ENCODE peak calls at places on chromosomes 13 and 19, in ten cellular contexts. One of them, this sample, is unnamed. For H3K4me1, the result is how much of the 10 kb centered on the place peaks cover.

GRCh38 chr19:35211545-35212230 is 16.9 kb downstream of the FAM187B start:
- DNase-seq in left lung: peak
- DNase-seq in heart right ventricle: peak
- DNase-seq in tibial nerve: peak
- DNase-seq in CD8-positive, alpha-beta T cell: peak
- DNase-seq in astrocyte: no peak
- DNase-seq in thoracic aorta: no peak
- DNase-seq in endodermal cell: peak
- DNase-seq in cardiac muscle cell: no peak
- DNase-seq in gastrocnemius medialis: peak
- DNase-seq in this sample: no peak

GRCh38 chr19:38158730-38159129 is 65.3 kb downstream of the DPF1 start:
- DNase-seq in left lung: no peak
- DNase-seq in heart right ventricle: no peak
- DNase-seq in tibial nerve: no peak
- DNase-seq in CD8-positive, alpha-beta T cell: no peak
- DNase-seq in astrocyte: no peak
- DNase-seq in thoracic aorta: no peak
- DNase-seq in endodermal cell: no peak
- DNase-seq in cardiac muscle cell: no peak
- DNase-seq in gastrocnemius medialis: no peak
- DNase-seq in this sample: no peak

GRCh38 chr19:18156841-18157464 is 4.0 kb downstream of the PIK3R2 start:
- DNase-seq in left lung: peak
- DNase-seq in heart right ventricle: peak
- DNase-seq in tibial nerve: peak
- DNase-seq in CD8-positive, alpha-beta T cell: no peak
- DNase-seq in astrocyte: peak
- DNase-seq in thoracic aorta: no peak
- DNase-seq in endodermal cell: no peak
- DNase-seq in cardiac muscle cell: peak
- DNase-seq in gastrocnemius medialis: peak
- DNase-seq in this sample: no peak

GRCh38 chr13:95246292-95247082 is 54.8 kb downstream of the ABCC4 start:
- DNase-seq in left lung: no peak
- DNase-seq in heart right ventricle: no peak
- DNase-seq in tibial nerve: no peak
- DNase-seq in CD8-positive, alpha-beta T cell: no peak
- DNase-seq in astrocyte: no peak
- DNase-seq in thoracic aorta: no peak
- DNase-seq in endodermal cell: no peak
- DNase-seq in cardiac muscle cell: no peak
- DNase-seq in gastrocnemius medialis: no peak
- DNase-seq in this sample: no peak

GRCh38 chr13:101706651-101707050 is 254.2 kb downstream of the ITGBL1 start:
- DNase-seq in left lung: peak
- DNase-seq in heart right ventricle: no peak
- DNase-seq in tibial nerve: no peak
- DNase-seq in CD8-positive, alpha-beta T cell: no peak
- DNase-seq in astrocyte: peak
- DNase-seq in thoracic aorta: no peak
- DNase-seq in endodermal cell: no peak
- DNase-seq in cardiac muscle cell: peak
- DNase-seq in gastrocnemius medialis: peak
- DNase-seq in this sample: peak

GRCh38 chr13:107192289-107192688 is 624.4 kb upstream of the ARGLU1 start:
- DNase-seq in left lung: peak
- DNase-seq in heart right ventricle: no peak
- DNase-seq in tibial nerve: no peak
- DNase-seq in CD8-positive, alpha-beta T cell: no peak
- DNase-seq in astrocyte: peak
- DNase-seq in thoracic aorta: no peak
- DNase-seq in endodermal cell: peak
- DNase-seq in cardiac muscle cell: no peak
- DNase-seq in gastrocnemius medialis: no peak
- DNase-seq in this sample: no peak

GRCh38 chr13:108915634-108916497 is 286.5 kb downstream of the MYO16 start:
- DNase-seq in left lung: peak
- DNase-seq in heart right ventricle: peak
- DNase-seq in tibial nerve: peak
- DNase-seq in CD8-positive, alpha-beta T cell: peak
- DNase-seq in astrocyte: peak
- DNase-seq in thoracic aorta: peak
- DNase-seq in endodermal cell: peak
- DNase-seq in cardiac muscle cell: peak
- DNase-seq in gastrocnemius medialis: peak
- DNase-seq in this sample: peak

GRCh38 chr19:30686252-30686762 is 314.1 kb downstream of the ZNF536 start:
- DNase-seq in left lung: no peak
- DNase-seq in heart right ventricle: no peak
- DNase-seq in tibial nerve: no peak
- DNase-seq in CD8-positive, alpha-beta T cell: no peak
- DNase-seq in astrocyte: peak
- DNase-seq in thoracic aorta: no peak
- DNase-seq in endodermal cell: peak
- DNase-seq in cardiac muscle cell: peak
- DNase-seq in gastrocnemius medialis: no peak
- DNase-seq in this sample: peak

GRCh38 chr19:31120952-31121351 is 228.3 kb downstream of the TSHZ3 start:
- DNase-seq in left lung: no peak
- DNase-seq in heart right ventricle: no peak
- DNase-seq in tibial nerve: no peak
- DNase-seq in CD8-positive, alpha-beta T cell: no peak
- DNase-seq in astrocyte: no peak
- DNase-seq in thoracic aorta: no peak
- DNase-seq in endodermal cell: no peak
- DNase-seq in cardiac muscle cell: no peak
- DNase-seq in gastrocnemius medialis: no peak
- DNase-seq in this sample: no peak

GRCh38 chr19:1376415-1376805 is 7.3 kb upstream of the NDUFS7 start:
- DNase-seq in left lung: no peak
- DNase-seq in heart right ventricle: no peak
- DNase-seq in tibial nerve: no peak
- DNase-seq in CD8-positive, alpha-beta T cell: no peak
- DNase-seq in astrocyte: no peak
- DNase-seq in thoracic aorta: no peak
- DNase-seq in endodermal cell: no peak
- DNase-seq in cardiac muscle cell: no peak
- DNase-seq in gastrocnemius medialis: no peak
- DNase-seq in this sample: no peak

GRCh38 chr13:98972627-98973026 is 5.2 kb downstream of the DOCK9 start:
- DNase-seq in left lung: no peak
- DNase-seq in heart right ventricle: no peak
- DNase-seq in tibial nerve: no peak
- DNase-seq in CD8-positive, alpha-beta T cell: no peak
- DNase-seq in astrocyte: peak
- DNase-seq in thoracic aorta: no peak
- DNase-seq in endodermal cell: no peak
- DNase-seq in cardiac muscle cell: peak
- DNase-seq in gastrocnemius medialis: no peak
- DNase-seq in this sample: peak

GRCh38 chr19:29662604-29663404 is 2.5 kb upstream of the PLEKHF1 start:
- DNase-seq in left lung: peak
- DNase-seq in heart right ventricle: peak
- DNase-seq in tibial nerve: peak
- DNase-seq in CD8-positive, alpha-beta T cell: no peak
- DNase-seq in astrocyte: peak
- DNase-seq in thoracic aorta: peak
- DNase-seq in endodermal cell: no peak
- DNase-seq in cardiac muscle cell: peak
- DNase-seq in gastrocnemius medialis: peak
- DNase-seq in this sample: peak

GRCh38 chr19:12788025-12788681 is 3.1 kb upstream of the JUNB start:
- DNase-seq in left lung: no peak
- DNase-seq in heart right ventricle: no peak
- DNase-seq in tibial nerve: no peak
- DNase-seq in CD8-positive, alpha-beta T cell: no peak
- DNase-seq in astrocyte: no peak
- DNase-seq in thoracic aorta: no peak
- DNase-seq in endodermal cell: no peak
- DNase-seq in cardiac muscle cell: peak
- DNase-seq in gastrocnemius medialis: no peak
- DNase-seq in this sample: no peak
- H3K4me3 ChIP-seq in left lung: no peak
- H3K4me3 ChIP-seq in heart right ventricle: peak
- H3K4me3 ChIP-seq in tibial nerve: peak
- H3K4me3 ChIP-seq in CD8-positive, alpha-beta T cell: no peak
- H3K4me3 ChIP-seq in astrocyte: no peak
- H3K4me3 ChIP-seq in thoracic aorta: peak
- H3K4me3 ChIP-seq in endodermal cell: no peak
- H3K4me3 ChIP-seq in cardiac muscle cell: no peak
- H3K4me3 ChIP-seq in gastrocnemius medialis: peak
- H3K4me3 ChIP-seq in this sample: no peak

DNA sequence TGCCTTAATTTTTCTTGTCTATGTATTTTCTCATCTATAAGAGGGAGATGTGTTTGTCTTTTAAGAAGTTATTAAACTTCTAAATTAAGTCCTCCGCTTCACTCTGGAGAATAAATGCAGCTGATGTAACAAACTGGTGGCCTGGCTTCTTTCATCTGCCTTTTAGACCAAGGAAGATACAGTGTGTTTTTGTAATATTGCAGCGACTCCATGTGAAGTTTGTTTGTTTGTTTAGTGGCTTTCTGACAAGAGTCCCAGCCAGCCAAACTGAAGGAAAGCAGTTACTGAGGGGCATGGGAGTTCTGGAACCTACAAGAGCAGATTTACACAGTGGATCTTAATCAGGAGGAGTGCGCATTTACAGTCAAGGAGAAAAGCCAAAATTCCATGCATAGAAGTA is 56.4 kb downstream of the KLF12 start:
- DNase-seq in left lung: no peak
- DNase-seq in heart right ventricle: no peak
- DNase-seq in tibial nerve: no peak
- DNase-seq in CD8-positive, alpha-beta T cell: no peak
- DNase-seq in astrocyte: no peak
- DNase-seq in thoracic aorta: no peak
- DNase-seq in endodermal cell: no peak
- DNase-seq in cardiac muscle cell: peak
- DNase-seq in gastrocnemius medialis: no peak
- DNase-seq in this sample: no peak
- H3K27ac ChIP-seq in left lung: no peak
- H3K27ac ChIP-seq in heart right ventricle: no peak
- H3K27ac ChIP-seq in tibial nerve: peak
- H3K27ac ChIP-seq in CD8-positive, alpha-beta T cell: no peak
- H3K27ac ChIP-seq in astrocyte: no peak
- H3K27ac ChIP-seq in thoracic aorta: no peak
- H3K27ac ChIP-seq in endodermal cell: no peak
- H3K27ac ChIP-seq in cardiac muscle cell: no peak
- H3K27ac ChIP-seq in gastrocnemius medialis: no peak
- H3K27ac ChIP-seq in this sample: no peak

GRCh38 chr19:13055213-13056051 is 47.2 kb downstream of the LYL1 start:
- DNase-seq in left lung: peak
- DNase-seq in heart right ventricle: peak
- DNase-seq in tibial nerve: peak
- DNase-seq in CD8-positive, alpha-beta T cell: no peak
- DNase-seq in astrocyte: peak
- DNase-seq in thoracic aorta: peak
- DNase-seq in endodermal cell: peak
- DNase-seq in cardiac muscle cell: peak
- DNase-seq in gastrocnemius medialis: peak
- DNase-seq in this sample: peak

GRCh38 chr19:13057147-13057572 is 45.5 kb downstream of the LYL1 start:
- DNase-seq in left lung: no peak
- DNase-seq in heart right ventricle: no peak
- DNase-seq in tibial nerve: no peak
- DNase-seq in CD8-positive, alpha-beta T cell: no peak
- DNase-seq in astrocyte: no peak
- DNase-seq in thoracic aorta: no peak
- DNase-seq in endodermal cell: peak
- DNase-seq in cardiac muscle cell: no peak
- DNase-seq in gastrocnemius medialis: no peak
- DNase-seq in this sample: peak

GRCh38 chr19:13058951-13059660 is 43.6 kb downstream of the LYL1 start:
- DNase-seq in left lung: no peak
- DNase-seq in heart right ventricle: no peak
- DNase-seq in tibial nerve: peak
- DNase-seq in CD8-positive, alpha-beta T cell: no peak
- DNase-seq in astrocyte: no peak
- DNase-seq in thoracic aorta: no peak
- DNase-seq in endodermal cell: peak
- DNase-seq in cardiac muscle cell: no peak
- DNase-seq in gastrocnemius medialis: peak
- DNase-seq in this sample: no peak

GRCh38 chr19:13056052-13056660 is 46.5 kb downstream of the LYL1 start:
- DNase-seq in left lung: peak
- DNase-seq in heart right ventricle: peak
- DNase-seq in tibial nerve: peak
- DNase-seq in CD8-positive, alpha-beta T cell: no peak
- DNase-seq in astrocyte: peak
- DNase-seq in thoracic aorta: no peak
- DNase-seq in endodermal cell: peak
- DNase-seq in cardiac muscle cell: peak
- DNase-seq in gastrocnemius medialis: no peak
- DNase-seq in this sample: peak

DNA sequence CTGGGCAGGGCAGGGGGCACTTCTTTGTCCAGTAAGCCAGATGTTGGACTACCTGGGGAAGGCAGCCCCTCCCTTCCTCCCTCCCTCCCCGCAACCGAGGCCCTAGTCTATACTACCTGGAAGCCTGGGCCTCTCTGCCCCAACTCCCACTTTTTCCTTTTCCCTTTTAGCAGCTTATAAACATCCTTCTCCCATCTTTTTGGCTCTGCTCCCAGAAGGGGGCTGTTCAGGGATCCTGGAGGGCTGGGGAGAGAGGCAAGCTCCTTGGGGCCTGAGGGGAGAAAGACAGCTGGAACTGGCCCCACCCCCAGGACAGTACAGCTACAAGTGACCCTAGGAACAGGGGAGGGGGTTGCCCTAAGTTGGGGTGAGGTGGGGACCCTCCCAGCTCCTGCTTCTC is 44.9 kb downstream of the LYL1 start:
- DNase-seq in left lung: no peak
- DNase-seq in heart right ventricle: no peak
- DNase-seq in tibial nerve: no peak
- DNase-seq in CD8-positive, alpha-beta T cell: no peak
- DNase-seq in astrocyte: no peak
- DNase-seq in thoracic aorta: no peak
- DNase-seq in endodermal cell: no peak
- DNase-seq in cardiac muscle cell: peak
- DNase-seq in gastrocnemius medialis: no peak
- DNase-seq in this sample: no peak
- H3K4me1 ChIP-seq in left lung: half or more
- H3K4me1 ChIP-seq in heart right ventricle: half or more
- H3K4me1 ChIP-seq in tibial nerve: half or more
- H3K4me1 ChIP-seq in CD8-positive, alpha-beta T cell: under half
- H3K4me1 ChIP-seq in astrocyte: half or more
- H3K4me1 ChIP-seq in thoracic aorta: half or more
- H3K4me1 ChIP-seq in endodermal cell: under half
- H3K4me1 ChIP-seq in cardiac muscle cell: under half
- H3K4me1 ChIP-seq in gastrocnemius medialis: half or more
- H3K4me1 ChIP-seq in this sample: half or more

DNA sequence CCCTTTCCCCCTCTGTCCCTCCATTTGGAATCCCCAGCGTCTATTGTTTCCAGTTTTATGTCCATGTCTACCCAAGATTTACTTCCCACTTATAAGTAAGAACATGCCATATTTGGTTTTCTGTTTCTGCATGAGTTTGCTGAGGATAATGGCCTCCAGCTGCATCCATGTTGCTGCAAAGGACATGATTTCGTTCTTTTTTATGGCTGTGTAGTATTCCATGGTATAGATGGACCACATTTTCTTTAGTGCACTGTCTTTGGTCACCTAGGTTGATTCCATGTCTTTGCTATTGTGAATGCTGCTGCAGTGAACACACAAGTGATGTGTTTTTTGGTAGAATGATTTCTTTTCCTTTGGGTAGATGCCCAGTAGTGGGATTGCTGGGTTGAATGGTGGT is 3.8 kb downstream of the ZNF555 start:
- DNase-seq in left lung: no peak
- DNase-seq in heart right ventricle: no peak
- DNase-seq in tibial nerve: no peak
- DNase-seq in CD8-positive, alpha-beta T cell: no peak
- DNase-seq in astrocyte: no peak
- DNase-seq in thoracic aorta: no peak
- DNase-seq in endodermal cell: no peak
- DNase-seq in cardiac muscle cell: no peak
- DNase-seq in gastrocnemius medialis: no peak
- DNase-seq in this sample: no peak
- H3K4me3 ChIP-seq in left lung: no peak
- H3K4me3 ChIP-seq in heart right ventricle: no peak
- H3K4me3 ChIP-seq in tibial nerve: no peak
- H3K4me3 ChIP-seq in CD8-positive, alpha-beta T cell: no peak
- H3K4me3 ChIP-seq in astrocyte: no peak
- H3K4me3 ChIP-seq in thoracic aorta: no peak
- H3K4me3 ChIP-seq in endodermal cell: peak
- H3K4me3 ChIP-seq in cardiac muscle cell: no peak
- H3K4me3 ChIP-seq in gastrocnemius medialis: no peak
- H3K4me3 ChIP-seq in this sample: no peak

This sample was measured in SJSA1.